ENCODE peak calls at places on chromosome 4, in ten cellular contexts. C, S, U, E, T, R, D, V, H and P are unnamed samples.

GRCh38 chr4:44638091-44638490 is 13.3 kb downstream of the YIPF7 start:
- DNase-seq in C (no peak), S (no peak), U (no peak), E (peak), T (no peak), R (no peak), D (no peak), V (no peak), H (no peak), P (no peak)

GRCh38 chr4:16862688-16863087 is 35.8 kb downstream of the LDB2 start:
- DNase-seq in C (no peak), S (no peak), U (peak), E (no peak), T (no peak), R (no peak), D (peak), V (no peak), H (no peak), P (peak)

GRCh38 chr4:102390438-102390837 is 45.2 kb upstream of the SLC39A8 start:
- DNase-seq in C (no peak), S (no peak), U (no peak), E (no peak), T (no peak), R (no peak), D (no peak), V (no peak), H (no peak), P (peak)

GRCh38 chr4:140252742-140253555 is 99.0 kb upstream of the MAML3 start:
- DNase-seq in C (no peak), S (peak), U (peak), E (peak), T (peak), R (peak), D (peak), V (peak), H (peak), P (peak)

GRCh38 chr4:129972257-129972656 is 876.3 kb downstream of the C4orf33 start:
- DNase-seq in C (no peak), S (no peak), U (no peak), E (no peak), T (no peak), R (no peak), D (no peak), V (no peak), H (no peak), P (no peak)

GRCh38 chr4:134708616-134709015 is 507.0 kb upstream of the PABPC4L start:
- DNase-seq in C (no peak), S (no peak), U (no peak), E (no peak), T (no peak), R (no peak), D (no peak), V (no peak), H (no peak), P (no peak)

GRCh38 chr4:23888421-23889319 is 1.2 kb downstream of the PPARGC1A start:
- DNase-seq in C (no peak), S (peak), U (peak), E (no peak), T (no peak), R (no peak), D (no peak), V (no peak), H (no peak), P (peak)

GRCh38 chr4:184649971-184650855 is 675 bp downstream of the PRIMPOL start:
- DNase-seq in C (no peak), S (peak), U (peak), E (no peak), T (no peak), R (no peak), D (peak), V (no peak), H (no peak), P (peak)

GRCh38 chr4:151015458-151016344 is 617 bp upstream of the LRBA start:
- DNase-seq in C (no peak), S (peak), U (peak), E (peak), T (peak), R (peak), D (peak), V (peak), H (peak), P (peak)

GRCh38 chr4:174058846-174059245 is 224.6 kb downstream of the FBXO8 start:
- DNase-seq in C (no peak), S (no peak), U (no peak), E (no peak), T (no peak), R (no peak), D (no peak), V (no peak), H (no peak), P (no peak)

GRCh38 chr4:21097026-21097425 is 396.8 kb downstream of the PACRGL start:
- DNase-seq in C (no peak), S (no peak), U (no peak), E (no peak), T (no peak), R (no peak), D (no peak), V (no peak), H (no peak), P (no peak)

GRCh38 chr4:141155586-141155985 is 22.3 kb upstream of the RNF150 start:
- DNase-seq in C (no peak), S (no peak), U (peak), E (no peak), T (no peak), R (no peak), D (no peak), V (no peak), H (no peak), P (peak)

GRCh38 chr4:59818656-59819055 is 1381.5 kb upstream of the ADGRL3 start:
- DNase-seq in C (no peak), S (no peak), U (no peak), E (no peak), T (peak), R (no peak), D (no peak), V (no peak), H (no peak), P (peak)

GRCh38 chr4:141356936-141357335 is 136.2 kb downstream of the ZNF330 start:
- DNase-seq in C (no peak), S (no peak), U (no peak), E (no peak), T (no peak), R (no peak), D (no peak), V (no peak), H (no peak), P (no peak)

GRCh38 chr4:94570558-94570957 is 118.8 kb downstream of the PDLIM5 start:
- DNase-seq in C (no peak), S (no peak), U (peak), E (no peak), T (no peak), R (no peak), D (no peak), V (no peak), H (no peak), P (no peak)

GRCh38 chr4:76754439-76754838 is 143.5 kb downstream of the SOWAHB start:
- DNase-seq in C (no peak), S (no peak), U (no peak), E (no peak), T (no peak), R (no peak), D (no peak), V (no peak), H (peak), P (no peak)

GRCh38 chr4:10917475-10918103 is 233.0 kb upstream of the CLNK start:
- DNase-seq in C (no peak), S (no peak), U (no peak), E (peak), T (no peak), R (no peak), D (no peak), V (no peak), H (no peak), P (peak)

GRCh38 chr4:25775166-25775565 is 87.6 kb downstream of the SEL1L3 start:
- DNase-seq in C (no peak), S (no peak), U (peak), E (no peak), T (no peak), R (no peak), D (no peak), V (no peak), H (no peak), P (peak)

GRCh38 chr4:139607302-139608060 is 51.5 kb upstream of the SETD7 start:
- DNase-seq in C (no peak), S (no peak), U (peak), E (no peak), T (no peak), R (no peak), D (no peak), V (no peak), H (no peak), P (no peak)

GRCh38 chr4:120007171-120007894 is 59.3 kb downstream of the MAD2L1 start:
- DNase-seq in C (no peak), S (no peak), U (peak), E (no peak), T (no peak), R (no peak), D (no peak), V (no peak), H (no peak), P (peak)

GRCh38 chr4:112931001-112931400 is 118.5 kb upstream of the ANK2 start:
- DNase-seq in C (no peak), S (no peak), U (no peak), E (no peak), T (no peak), R (no peak), D (no peak), V (no peak), H (no peak), P (no peak)

GRCh38 chr4:105765690-105766407 is 57.3 kb downstream of the GSTCD start:
- DNase-seq in C (no peak), S (no peak), U (peak), E (no peak), T (peak), R (peak), D (peak), V (no peak), H (no peak), P (peak)

GRCh38 chr4:1960170-1960825 is 48.5 kb downstream of the NELFA start:
- DNase-seq in C (no peak), S (no peak), U (peak), E (no peak), T (no peak), R (no peak), D (no peak), V (no peak), H (no peak), P (peak)

GRCh38 chr4:126411047-126411446 is 1096.3 kb downstream of the FAT4 start:
- DNase-seq in C (no peak), S (no peak), U (no peak), E (no peak), T (no peak), R (no peak), D (no peak), V (no peak), H (no peak), P (no peak)

GRCh38 chr4:16530688-16531635 is 304.7 kb upstream of the TAPT1 start:
- DNase-seq in C (no peak), S (no peak), U (peak), E (no peak), T (no peak), R (no peak), D (no peak), V (no peak), H (no peak), P (peak)

GRCh38 chr4:3687538-3687937 is 78.6 kb upstream of the ADRA2C start:
- DNase-seq in C (no peak), S (no peak), U (no peak), E (no peak), T (no peak), R (no peak), D (no peak), V (no peak), H (peak), P (no peak)

GRCh38 chr4:143616771-143617170 is 83.7 kb downstream of the FREM3 start:
- DNase-seq in C (no peak), S (no peak), U (peak), E (no peak), T (no peak), R (peak), D (no peak), V (no peak), H (no peak), P (peak)

GRCh38 chr4:180768610-180769009 is 1474.6 kb upstream of the TENM3 start:
- DNase-seq in C (no peak), S (no peak), U (no peak), E (no peak), T (no peak), R (no peak), D (no peak), V (no peak), H (no peak), P (no peak)

GRCh38 chr4:155930330-155930729 is 23.3 kb downstream of the CTSO start:
- DNase-seq in C (no peak), S (no peak), U (no peak), E (no peak), T (no peak), R (no peak), D (no peak), V (no peak), H (no peak), P (no peak)

GRCh38 chr4:37976991-37977470 is 16.8 kb downstream of the PTTG2 start:
- DNase-seq in C (peak), S (peak), U (peak), E (peak), T (peak), R (peak), D (peak), V (peak), H (peak), P (peak)

GRCh38 chr4:69831646-69832325 is 28.2 kb downstream of the SULT1E1 start:
- DNase-seq in C (no peak), S (no peak), U (no peak), E (no peak), T (no peak), R (no peak), D (peak), V (no peak), H (no peak), P (no peak)

GRCh38 chr4:140151700-140152014 is 2.3 kb downstream of the MAML3 start:
- DNase-seq in C (no peak), S (peak), U (peak), E (peak), T (peak), R (peak), D (peak), V (peak), H (no peak), P (peak)